ENCODE peak calls at places on chromosomes 13 and 19, in ten cellular contexts. One of them, this sample, is unnamed.

GRCh38 chr19:49696115-49696514 is 5.2 kb downstream of the CPT1C start:
- DNase-seq in GM23248: no peak
- DNase-seq in fibroblast of the aortic adventitia: no peak
- DNase-seq in aorta: no peak
- DNase-seq in body of pancreas: no peak
- DNase-seq in AG10803: no peak
- DNase-seq in thoracic aorta: no peak
- DNase-seq in ascending aorta: no peak
- DNase-seq in lower lobe of right lung: no peak
- DNase-seq in fibroblast of lung: no peak
- DNase-seq in this sample: no peak

GRCh38 chr19:29976151-29976943 is 34.3 kb downstream of the URI1 start:
- DNase-seq in GM23248: no peak
- DNase-seq in fibroblast of the aortic adventitia: no peak
- DNase-seq in aorta: no peak
- DNase-seq in body of pancreas: no peak
- DNase-seq in AG10803: no peak
- DNase-seq in thoracic aorta: no peak
- DNase-seq in ascending aorta: no peak
- DNase-seq in lower lobe of right lung: no peak
- DNase-seq in fibroblast of lung: no peak
- DNase-seq in this sample: no peak

GRCh38 chr13:68872338-68872737 is 1235.3 kb upstream of the ATXN8OS start:
- DNase-seq in GM23248: no peak
- DNase-seq in fibroblast of the aortic adventitia: no peak
- DNase-seq in aorta: no peak
- DNase-seq in body of pancreas: no peak
- DNase-seq in AG10803: no peak
- DNase-seq in thoracic aorta: no peak
- DNase-seq in ascending aorta: no peak
- DNase-seq in lower lobe of right lung: no peak
- DNase-seq in fibroblast of lung: no peak
- DNase-seq in this sample: no peak

GRCh38 chr19:722553-723101 is 13.9 kb downstream of the PALM start:
- DNase-seq in GM23248: no peak
- DNase-seq in fibroblast of the aortic adventitia: peak; percentile 55
- DNase-seq in aorta: no peak
- DNase-seq in body of pancreas: no peak
- DNase-seq in AG10803: no peak
- DNase-seq in thoracic aorta: no peak
- DNase-seq in ascending aorta: no peak
- DNase-seq in lower lobe of right lung: no peak
- DNase-seq in fibroblast of lung: no peak
- DNase-seq in this sample: no peak

GRCh38 chr19:36916991-36917390 is 859 bp downstream of the ZNF568 start:
- DNase-seq in GM23248: peak; percentile 72
- DNase-seq in fibroblast of the aortic adventitia: peak; percentile 36
- DNase-seq in aorta: no peak
- DNase-seq in body of pancreas: no peak
- DNase-seq in AG10803: peak; percentile 44
- DNase-seq in thoracic aorta: no peak
- DNase-seq in ascending aorta: no peak
- DNase-seq in lower lobe of right lung: no peak
- DNase-seq in fibroblast of lung: peak; percentile 55
- DNase-seq in this sample: no peak

GRCh38 chr13:75480691-75481175 is 1.2 kb downstream of the TBC1D4 start:
- DNase-seq in GM23248: peak; percentile 61
- DNase-seq in fibroblast of the aortic adventitia: peak; percentile 56
- DNase-seq in aorta: peak; percentile 52
- DNase-seq in body of pancreas: peak; percentile 80
- DNase-seq in AG10803: peak; percentile 55
- DNase-seq in thoracic aorta: no peak
- DNase-seq in ascending aorta: no peak
- DNase-seq in lower lobe of right lung: peak; percentile 79
- DNase-seq in fibroblast of lung: peak; percentile 63
- DNase-seq in this sample: peak; percentile 73

GRCh38 chr19:38376576-38376975 is 2.2 kb downstream of the PSMD8 start:
- DNase-seq in GM23248: no peak
- DNase-seq in fibroblast of the aortic adventitia: no peak
- DNase-seq in aorta: no peak
- DNase-seq in body of pancreas: no peak
- DNase-seq in AG10803: no peak
- DNase-seq in thoracic aorta: no peak
- DNase-seq in ascending aorta: no peak
- DNase-seq in lower lobe of right lung: no peak
- DNase-seq in fibroblast of lung: no peak
- DNase-seq in this sample: no peak

GRCh38 chr19:3350014-3350663 is 16.2 kb upstream of the NFIC start:
- DNase-seq in GM23248: peak; percentile 64
- DNase-seq in fibroblast of the aortic adventitia: no peak
- DNase-seq in aorta: no peak
- DNase-seq in body of pancreas: peak; percentile 81
- DNase-seq in AG10803: no peak
- DNase-seq in thoracic aorta: no peak
- DNase-seq in ascending aorta: no peak
- DNase-seq in lower lobe of right lung: no peak
- DNase-seq in fibroblast of lung: peak; percentile 69
- DNase-seq in this sample: no peak

GRCh38 chr19:1169921-1170885 is 3.9 kb downstream of the SBNO2 start:
- DNase-seq in GM23248: peak; percentile 65
- DNase-seq in fibroblast of the aortic adventitia: peak; percentile 80
- DNase-seq in aorta: no peak
- DNase-seq in body of pancreas: no peak
- DNase-seq in AG10803: peak; percentile 44
- DNase-seq in thoracic aorta: no peak
- DNase-seq in ascending aorta: no peak
- DNase-seq in lower lobe of right lung: peak; percentile 64
- DNase-seq in fibroblast of lung: peak; percentile 88
- DNase-seq in this sample: no peak

GRCh38 chr13:102830646-102831045 is 15.2 kb upstream of the ERCC5 start:
- DNase-seq in GM23248: no peak
- DNase-seq in fibroblast of the aortic adventitia: peak; percentile 39
- DNase-seq in aorta: no peak
- DNase-seq in body of pancreas: no peak
- DNase-seq in AG10803: peak; percentile 5
- DNase-seq in thoracic aorta: no peak
- DNase-seq in ascending aorta: no peak
- DNase-seq in lower lobe of right lung: no peak
- DNase-seq in fibroblast of lung: no peak
- DNase-seq in this sample: no peak

DNA sequence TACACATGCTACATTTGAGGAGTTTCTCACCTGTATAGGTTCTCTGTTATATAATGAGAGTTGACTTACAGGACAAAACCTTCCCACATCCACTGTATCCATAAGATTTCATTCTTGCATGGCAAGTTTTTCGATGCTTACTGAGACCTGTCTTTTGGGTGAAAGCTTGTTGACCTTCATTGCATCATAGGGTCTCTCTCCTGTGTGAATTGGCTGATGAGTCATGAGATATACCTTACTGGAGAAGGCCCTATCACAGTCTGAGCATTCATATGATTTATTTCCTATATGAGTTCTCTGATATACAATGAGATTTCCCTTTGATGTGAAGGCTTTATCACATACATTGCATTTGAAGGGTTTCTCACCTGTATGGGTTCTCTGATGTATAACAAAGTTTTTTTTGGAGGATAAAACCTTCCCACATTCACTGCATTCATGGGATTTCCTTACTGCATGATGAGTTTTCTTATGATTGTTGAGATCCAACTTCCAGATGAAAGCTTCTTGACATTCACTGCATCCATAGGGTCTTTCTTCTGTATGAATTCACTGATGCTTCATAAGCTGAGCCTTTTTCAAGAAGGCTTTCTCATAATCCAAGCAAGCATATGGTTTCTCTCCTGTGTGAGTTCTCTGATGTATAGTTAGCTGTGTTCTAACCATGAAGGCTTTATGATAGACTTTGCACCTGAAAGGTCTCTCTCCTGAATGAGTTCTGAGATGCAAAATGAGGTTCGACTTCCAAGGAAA is 25.7 kb downstream of the ZNF577 start:
- DNase-seq in GM23248: no peak
- DNase-seq in fibroblast of the aortic adventitia: no peak
- DNase-seq in aorta: no peak
- DNase-seq in body of pancreas: no peak
- DNase-seq in AG10803: no peak
- DNase-seq in thoracic aorta: no peak
- DNase-seq in ascending aorta: no peak
- DNase-seq in lower lobe of right lung: no peak
- DNase-seq in fibroblast of lung: no peak
- DNase-seq in this sample: no peak
- H3K4me3 ChIP-seq in GM23248: no peak overlapping the region
- H3K4me3 ChIP-seq in fibroblast of the aortic adventitia: no peak overlapping the region
- H3K4me3 ChIP-seq in aorta: no peak overlapping the region
- H3K4me3 ChIP-seq in body of pancreas: no peak overlapping the region
- H3K4me3 ChIP-seq in AG10803: no peak overlapping the region
- H3K4me3 ChIP-seq in thoracic aorta: no peak overlapping the region
- H3K4me3 ChIP-seq in ascending aorta: no peak overlapping the region
- H3K4me3 ChIP-seq in lower lobe of right lung: no peak overlapping the region
- H3K4me3 ChIP-seq in fibroblast of lung: no peak overlapping the region
- H3K4me3 ChIP-seq in this sample: no peak overlapping the region

GRCh38 chr19:17183271-17183757 is 31.8 kb upstream of the USE1 start:
- DNase-seq in GM23248: no peak
- DNase-seq in fibroblast of the aortic adventitia: no peak
- DNase-seq in aorta: no peak
- DNase-seq in body of pancreas: no peak
- DNase-seq in AG10803: no peak
- DNase-seq in thoracic aorta: no peak
- DNase-seq in ascending aorta: no peak
- DNase-seq in lower lobe of right lung: no peak
- DNase-seq in fibroblast of lung: no peak
- DNase-seq in this sample: no peak

GRCh38 chr19:17183858-17184271 is 31.3 kb upstream of the USE1 start:
- DNase-seq in GM23248: no peak
- DNase-seq in fibroblast of the aortic adventitia: no peak
- DNase-seq in aorta: no peak
- DNase-seq in body of pancreas: no peak
- DNase-seq in AG10803: no peak
- DNase-seq in thoracic aorta: no peak
- DNase-seq in ascending aorta: no peak
- DNase-seq in lower lobe of right lung: no peak
- DNase-seq in fibroblast of lung: no peak
- DNase-seq in this sample: no peak

GRCh38 chr19:17185590-17185989 is 29.6 kb upstream of the USE1 start:
- DNase-seq in GM23248: no peak
- DNase-seq in fibroblast of the aortic adventitia: no peak
- DNase-seq in aorta: no peak
- DNase-seq in body of pancreas: no peak
- DNase-seq in AG10803: no peak
- DNase-seq in thoracic aorta: no peak
- DNase-seq in ascending aorta: no peak
- DNase-seq in lower lobe of right lung: no peak
- DNase-seq in fibroblast of lung: no peak
- DNase-seq in this sample: no peak

GRCh38 chr19:17180997-17181702 is 34.0 kb upstream of the USE1 start:
- DNase-seq in GM23248: no peak
- DNase-seq in fibroblast of the aortic adventitia: no peak
- DNase-seq in aorta: no peak
- DNase-seq in body of pancreas: no peak
- DNase-seq in AG10803: no peak
- DNase-seq in thoracic aorta: no peak
- DNase-seq in ascending aorta: no peak
- DNase-seq in lower lobe of right lung: no peak
- DNase-seq in fibroblast of lung: no peak
- DNase-seq in this sample: no peak

DNA sequence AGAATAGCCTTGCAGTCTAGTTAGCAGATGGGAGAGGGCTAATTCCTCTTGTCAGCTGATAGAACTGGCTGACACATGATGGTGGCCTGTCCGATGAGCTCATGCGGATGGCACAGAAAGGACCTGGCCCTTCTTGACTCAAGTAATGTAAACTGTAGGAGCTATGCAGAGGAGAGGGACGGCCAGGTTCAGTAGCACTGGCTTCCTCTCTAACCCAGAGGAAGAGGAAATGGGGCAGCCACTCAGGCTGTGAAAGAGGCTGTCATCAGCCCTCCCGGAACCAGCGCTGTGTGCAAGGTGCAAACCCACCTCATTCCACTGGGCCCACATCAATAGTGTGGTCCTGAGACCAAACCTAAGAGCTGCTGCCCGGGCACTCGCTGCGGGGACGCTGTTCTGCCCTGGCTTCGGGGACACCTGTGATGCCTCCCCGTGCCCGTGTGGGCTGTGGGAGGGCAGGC is 30.7 kb upstream of the USE1 start:
- DNase-seq in GM23248: no peak
- DNase-seq in fibroblast of the aortic adventitia: no peak
- DNase-seq in aorta: no peak
- DNase-seq in body of pancreas: no peak
- DNase-seq in AG10803: no peak
- DNase-seq in thoracic aorta: no peak
- DNase-seq in ascending aorta: no peak
- DNase-seq in lower lobe of right lung: no peak
- DNase-seq in fibroblast of lung: no peak
- DNase-seq in this sample: no peak
- H3K4me3 ChIP-seq in GM23248: no peak overlapping the region
- H3K4me3 ChIP-seq in fibroblast of the aortic adventitia: no peak overlapping the region
- H3K4me3 ChIP-seq in aorta: no peak overlapping the region
- H3K4me3 ChIP-seq in body of pancreas: no peak overlapping the region
- H3K4me3 ChIP-seq in AG10803: no peak overlapping the region
- H3K4me3 ChIP-seq in thoracic aorta: no peak overlapping the region
- H3K4me3 ChIP-seq in ascending aorta: no peak overlapping the region
- H3K4me3 ChIP-seq in lower lobe of right lung: no peak overlapping the region
- H3K4me3 ChIP-seq in fibroblast of lung: no peak overlapping the region
- H3K4me3 ChIP-seq in this sample: no peak overlapping the region

DNA sequence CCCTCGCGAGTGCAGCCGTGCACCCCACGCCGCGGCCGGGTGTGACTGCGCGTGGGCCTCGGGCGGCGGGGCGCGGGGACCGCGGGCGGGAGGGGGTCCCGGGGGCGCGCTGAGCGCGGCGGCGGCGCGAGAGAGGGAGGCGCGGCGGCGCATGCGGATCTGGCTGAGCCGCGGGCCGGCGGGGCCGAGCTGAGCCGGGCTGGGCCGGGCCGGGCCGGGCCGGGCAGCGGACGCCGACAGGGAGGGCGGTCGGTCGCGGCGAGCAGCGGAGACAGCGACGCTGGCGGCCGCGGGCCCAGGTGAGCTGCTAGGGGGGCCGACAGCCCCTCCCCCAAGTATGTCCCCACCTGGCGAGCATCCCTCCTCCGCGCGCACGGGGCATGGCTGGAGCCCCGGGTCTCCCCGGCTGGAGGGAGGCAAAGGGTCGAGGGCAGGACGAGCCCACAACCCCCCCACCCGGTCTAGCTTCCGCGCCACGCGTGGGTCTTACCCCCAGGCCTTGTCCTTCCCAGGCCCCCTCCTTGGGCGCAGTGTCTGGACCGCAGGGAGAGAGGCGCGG is 285 bp downstream of the SPTBN4 start:
- DNase-seq in GM23248: peak; percentile 51
- DNase-seq in fibroblast of the aortic adventitia: no peak
- DNase-seq in aorta: no peak
- DNase-seq in body of pancreas: peak; percentile 20
- DNase-seq in AG10803: no peak
- DNase-seq in thoracic aorta: no peak
- DNase-seq in ascending aorta: no peak
- DNase-seq in lower lobe of right lung: peak; percentile 50
- DNase-seq in fibroblast of lung: no peak
- DNase-seq in this sample: no peak
- H3K4me3 ChIP-seq in GM23248: peak overlapping the region; percentile 79
- H3K4me3 ChIP-seq in fibroblast of the aortic adventitia: peak overlapping the region; percentile 53
- H3K4me3 ChIP-seq in aorta: peak overlapping the region; percentile 42
- H3K4me3 ChIP-seq in body of pancreas: no peak overlapping the region
- H3K4me3 ChIP-seq in AG10803: peak overlapping the region; percentile 63
- H3K4me3 ChIP-seq in thoracic aorta: peak overlapping the region; percentile 83
- H3K4me3 ChIP-seq in ascending aorta: peak overlapping the region; percentile 66
- H3K4me3 ChIP-seq in lower lobe of right lung: peak overlapping the region; percentile 86
- H3K4me3 ChIP-seq in fibroblast of lung: no peak overlapping the region
- H3K4me3 ChIP-seq in this sample: peak overlapping the region; percentile 21

GRCh38 chr13:24931450-24932217 is 164.3 kb upstream of the PABPC3 start:
- DNase-seq in GM23248: no peak
- DNase-seq in fibroblast of the aortic adventitia: no peak
- DNase-seq in aorta: no peak
- DNase-seq in body of pancreas: no peak
- DNase-seq in AG10803: no peak
- DNase-seq in thoracic aorta: no peak
- DNase-seq in ascending aorta: no peak
- DNase-seq in lower lobe of right lung: no peak
- DNase-seq in fibroblast of lung: no peak
- DNase-seq in this sample: no peak
- H3K4me3 ChIP-seq in GM23248: peak overlapping the region; percentile 44
- H3K4me3 ChIP-seq in fibroblast of the aortic adventitia: peak overlapping the region; percentile 38
- H3K4me3 ChIP-seq in aorta: no peak overlapping the region
- H3K4me3 ChIP-seq in body of pancreas: no peak overlapping the region
- H3K4me3 ChIP-seq in AG10803: no peak overlapping the region
- H3K4me3 ChIP-seq in thoracic aorta: peak overlapping the region; percentile 27
- H3K4me3 ChIP-seq in ascending aorta: no peak overlapping the region
- H3K4me3 ChIP-seq in lower lobe of right lung: peak overlapping the region; percentile 18
- H3K4me3 ChIP-seq in fibroblast of lung: no peak overlapping the region
- H3K4me3 ChIP-seq in this sample: no peak overlapping the region